ENCODE peak calls at places on chromosomes 11 and 22, in seven cellular contexts. C is GM12878, S is HCT116, Z is H1, N is SK-N-SH, U is K562, X is Panc1. L is an unnamed sample.

GRCh38 chr11:64297722-64298358 is 2.3 kb upstream of the CATSPERZ start:
- DNase-seq in C (no peak), S (no peak), Z (no peak), N (no peak), U (no peak), X (no peak), L (no peak)

GRCh38 chr11:23124249-23124648 is 264.0 kb upstream of the CCDC179 start:
- DNase-seq in C (no peak), S (no peak), Z (no peak), N (no peak), U (no peak), X (no peak), L (no peak)

GRCh38 chr22:37259540-37260029 is 15.5 kb upstream of the RAC2 start:
- DNase-seq in C (no peak), S (peak), Z (no peak), N (peak), U (peak), X (no peak), L (no peak)

GRCh38 chr11:11841121-11841604 is 609 bp upstream of the USP47 start:
- DNase-seq in C (no peak), S (peak), Z (no peak), N (no peak), U (peak), X (no peak), L (peak)

GRCh38 chr11:28657378-28658030 is 549.3 kb downstream of the METTL15 start:
- DNase-seq in C (no peak), S (no peak), Z (no peak), N (no peak), U (no peak), X (no peak), L (no peak)

GRCh38 chr11:26753738-26754504 is 32.1 kb upstream of the SLC5A12 start:
- DNase-seq in C (no peak), S (peak), Z (no peak), N (peak), U (peak), X (peak), L (peak)

GRCh38 chr11:91946397-91947090 is 278.1 kb upstream of the FAT3 start:
- DNase-seq in C (no peak), S (no peak), Z (no peak), N (no peak), U (no peak), X (no peak), L (no peak)

GRCh38 chr22:47168900-47169800 is 406.7 kb downstream of the TBC1D22A start:
- DNase-seq in C (no peak), S (no peak), Z (peak), N (peak), U (peak), X (no peak), L (peak)

GRCh38 chr11:44574620-44575287 is 9.3 kb downstream of the CD82 start:
- DNase-seq in C (peak), S (no peak), Z (no peak), N (peak), U (no peak), X (no peak), L (no peak)

GRCh38 chr11:112753706-112754105 is 207.5 kb upstream of the NCAM1 start:
- DNase-seq in C (no peak), S (no peak), Z (no peak), N (no peak), U (no peak), X (no peak), L (no peak)

GRCh38 chr11:90874281-90874680 is 651.4 kb upstream of the CHORDC1 start:
- DNase-seq in C (no peak), S (no peak), Z (no peak), N (no peak), U (no peak), X (no peak), L (no peak)

GRCh38 chr11:109033627-109034340 is 368.9 kb downstream of the DDX10 start:
- DNase-seq in C (no peak), S (no peak), Z (no peak), N (no peak), U (no peak), X (no peak), L (no peak)

GRCh38 chr11:60978546-60979380 is 7.3 kb downstream of the CD6 start:
- DNase-seq in C (peak), S (no peak), Z (no peak), N (peak), U (no peak), X (no peak), L (no peak)

GRCh38 chr22:37403267-37403960 is 23.9 kb downstream of the ELFN2 start:
- DNase-seq in C (no peak), S (no peak), Z (no peak), N (peak), U (no peak), X (no peak), L (no peak)

GRCh38 chr11:86589856-86590589 is 82.4 kb downstream of the ME3 start:
- DNase-seq in C (no peak), S (no peak), Z (no peak), N (no peak), U (no peak), X (no peak), L (no peak)

GRCh38 chr11:132257861-132258260 is 887.4 kb downstream of the NTM start:
- DNase-seq in C (no peak), S (no peak), Z (no peak), N (no peak), U (no peak), X (no peak), L (no peak)

GRCh38 chr11:70692131-70692530 is 293.8 kb downstream of the CTTN start:
- DNase-seq in C (no peak), S (no peak), Z (no peak), N (no peak), U (no peak), X (no peak), L (no peak)

GRCh38 chr11:70687716-70688115 is 289.4 kb downstream of the CTTN start:
- DNase-seq in C (no peak), S (no peak), Z (no peak), N (no peak), U (no peak), X (no peak), L (no peak)

GRCh38 chr11:70682760-70683159 is 284.4 kb downstream of the CTTN start:
- DNase-seq in C (no peak), S (no peak), Z (no peak), N (no peak), U (no peak), X (no peak), L (no peak)

GRCh38 chr11:70689764-70690163 is 291.4 kb downstream of the CTTN start:
- DNase-seq in C (no peak), S (no peak), Z (no peak), N (no peak), U (no peak), X (no peak), L (no peak)

DNA sequence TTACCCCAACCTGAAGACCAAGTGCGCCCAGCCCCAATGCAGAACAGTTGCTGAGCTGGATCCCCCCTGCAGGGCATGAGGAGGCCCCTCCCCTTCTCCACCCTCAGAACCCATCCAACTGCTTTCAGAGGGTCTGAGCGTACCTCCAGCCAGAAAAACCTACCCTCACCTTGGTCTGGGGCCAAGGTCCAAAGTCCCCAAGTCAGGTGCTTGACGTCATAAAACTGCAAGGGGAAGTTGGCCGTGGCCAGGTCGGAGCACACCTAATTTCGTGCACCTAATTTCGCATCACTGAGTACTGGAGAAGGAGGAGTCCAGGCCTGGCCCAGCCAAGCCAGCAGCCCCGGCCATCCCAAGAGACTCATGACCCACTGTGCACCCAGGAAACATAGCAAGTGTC is 289.8 kb downstream of the CTTN start:
- DNase-seq in C (no peak), S (no peak), Z (no peak), N (no peak), U (no peak), X (no peak), L (no peak)
- TF ChIP-seq SIN3A in C (no peak), S (no peak), Z (no peak), N (no peak), U (no peak), X (no peak), L (no peak)

GRCh38 chr11:8652140-8652539 is 30.3 kb downstream of the TRIM66 start:
- DNase-seq in C (no peak), S (no peak), Z (no peak), N (no peak), U (no peak), X (peak), L (no peak)
- TF ChIP-seq SIN3A in C (no peak), S (no peak), Z (no peak), N (no peak), U (no peak), X (no peak), L (no peak)

GRCh38 chr11:1598816-1599215 is 722 bp upstream of the KRTAP5-2 start:
- DNase-seq in C (no peak), S (no peak), Z (no peak), N (no peak), U (no peak), X (no peak), L (no peak)
- TF ChIP-seq SIN3A in C (no peak), S (no peak), Z (no peak), N (no peak), U (no peak), X (no peak), L (no peak)

DNA sequence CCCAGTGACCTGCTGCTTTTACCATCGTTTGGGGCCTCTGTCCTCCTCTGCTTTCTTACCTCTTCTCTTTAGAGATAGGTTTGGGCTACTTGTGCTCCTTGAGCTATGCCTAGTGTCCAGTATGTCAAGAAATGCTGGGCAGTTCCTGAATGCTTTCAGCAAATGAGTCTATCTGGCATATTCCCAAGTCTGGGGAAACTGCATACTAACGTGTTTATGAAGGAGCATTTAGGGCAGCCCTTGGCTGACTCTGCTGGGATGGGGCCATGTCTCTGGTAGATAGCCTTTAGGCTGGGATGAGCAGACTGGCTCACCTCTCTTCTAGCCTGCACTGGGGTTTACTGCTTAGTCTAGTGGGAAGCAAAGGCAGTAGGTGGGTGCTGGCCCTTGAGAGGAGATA is 43.7 kb upstream of the SUSD2 start:
- DNase-seq in C (no peak), S (no peak), Z (no peak), N (no peak), U (no peak), X (no peak), L (no peak)
- TF ChIP-seq SIN3A in C (no peak), S (no peak), Z (no peak), N (no peak), U (no peak), X (no peak), L (no peak)

GRCh38 chr11:75031224-75031753 is 42.6 kb downstream of the NEU3 start:
- DNase-seq in C (no peak), S (no peak), Z (no peak), N (no peak), U (peak), X (no peak), L (peak)
- TF ChIP-seq SIN3A in C (no peak), S (no peak), Z (no peak), N (no peak), U (no peak), X (no peak), L (no peak)